ENCODE peak calls at places on chromosomes 16 and 17, in six cellular contexts. One of them, this sample, is unnamed.

GRCh38 chr16:84574191-84574590 is 43.7 kb downstream of the COTL1 start:
- DNase-seq in endothelial cell of umbilical vein: no peak
- DNase-seq in anterior cingulate cortex: peak
- DNase-seq in iris pigment epithelial cell: no peak
- DNase-seq in M059J: no peak
- DNase-seq in activated CD4-positive, CD25-positive, alpha-beta regulatory T cell: no peak
- DNase-seq in this sample: no peak

GRCh38 chr16:78593352-78593751 is 493.9 kb downstream of the WWOX start:
- DNase-seq in activated CD4-positive, CD25-positive, alpha-beta regulatory T cell: no peak
- DNase-seq in endothelial cell of umbilical vein: no peak
- DNase-seq in M059J: no peak
- DNase-seq in anterior cingulate cortex: no peak
- DNase-seq in iris pigment epithelial cell: no peak
- DNase-seq in this sample: no peak

GRCh38 chr17:42677921-42678781 is 1.4 kb upstream of the PLEKHH3 start:
- DNase-seq in anterior cingulate cortex: peak
- DNase-seq in M059J: peak
- DNase-seq in iris pigment epithelial cell: peak
- DNase-seq in endothelial cell of umbilical vein: peak
- DNase-seq in activated CD4-positive, CD25-positive, alpha-beta regulatory T cell: peak
- DNase-seq in this sample: peak

GRCh38 chr17:63306855-63307254 is 139.3 kb downstream of the CYB561 start:
- DNase-seq in M059J: no peak
- DNase-seq in anterior cingulate cortex: no peak
- DNase-seq in iris pigment epithelial cell: no peak
- DNase-seq in endothelial cell of umbilical vein: no peak
- DNase-seq in activated CD4-positive, CD25-positive, alpha-beta regulatory T cell: no peak
- DNase-seq in this sample: no peak

GRCh38 chr16:78503501-78504110 is 404.2 kb downstream of the WWOX start:
- DNase-seq in activated CD4-positive, CD25-positive, alpha-beta regulatory T cell: peak
- DNase-seq in endothelial cell of umbilical vein: peak
- DNase-seq in anterior cingulate cortex: peak
- DNase-seq in M059J: peak
- DNase-seq in iris pigment epithelial cell: peak
- DNase-seq in this sample: peak

GRCh38 chr16:24609740-24610420 is 70.5 kb downstream of the RBBP6 start:
- DNase-seq in activated CD4-positive, CD25-positive, alpha-beta regulatory T cell: no peak
- DNase-seq in endothelial cell of umbilical vein: peak
- DNase-seq in anterior cingulate cortex: peak
- DNase-seq in iris pigment epithelial cell: peak
- DNase-seq in M059J: peak
- DNase-seq in this sample: no peak

GRCh38 chr17:834136-834535 is 52.0 kb downstream of the MRM3 start:
- DNase-seq in endothelial cell of umbilical vein: no peak
- DNase-seq in anterior cingulate cortex: no peak
- DNase-seq in M059J: no peak
- DNase-seq in iris pigment epithelial cell: no peak
- DNase-seq in activated CD4-positive, CD25-positive, alpha-beta regulatory T cell: no peak
- DNase-seq in this sample: no peak

GRCh38 chr17:73693016-73693545 is 48.8 kb upstream of the SDK2 start:
- DNase-seq in endothelial cell of umbilical vein: no peak
- DNase-seq in activated CD4-positive, CD25-positive, alpha-beta regulatory T cell: no peak
- DNase-seq in M059J: no peak
- DNase-seq in iris pigment epithelial cell: no peak
- DNase-seq in anterior cingulate cortex: no peak
- DNase-seq in this sample: no peak